ENCODE peak calls at places on chromosomes 6 and 20, in seven cellular contexts. O is GM12865; I is IMR-90; X is BJ; U is spleen; E is MM.1S; Q is CD8-positive, alpha-beta T cell. A is an unnamed sample.

GRCh38 chr20:23119456-23120216 is 33.5 kb upstream of the CD93 start:
- DNase-seq in I (no peak), U (peak; percentile 43), E (no peak), Q (no peak), X (no peak), O (no peak), A (no peak)

GRCh38 chr6:151379933-151380847 is 11.2 kb downstream of the ZBTB2 start:
- DNase-seq in U (no peak), Q (no peak), E (peak; percentile 37), I (no peak), X (no peak), O (peak; percentile 57), A (no peak)

GRCh38 chr6:27532820-27533538 is 60.1 kb upstream of the ZNF184 start:
- DNase-seq in E (no peak), I (peak; percentile 46), U (no peak), X (no peak), O (no peak), Q (no peak), A (no peak)

GRCh38 chr6:55963301-55963700 is 87.9 kb upstream of the BMP5 start:
- DNase-seq in X (no peak), Q (no peak), U (no peak), O (no peak), E (no peak), I (no peak), A (peak; percentile 11)

GRCh38 chr20:52494244-52494643 is 302.7 kb upstream of the ZFP64 start:
- DNase-seq in I (peak; percentile 98), E (no peak), X (peak; percentile 91), U (no peak), O (no peak), Q (peak; percentile 53), A (peak; percentile 77)

GRCh38 chr6:158892266-158892665 is 73.1 kb upstream of the EZR start:
- DNase-seq in X (no peak), U (no peak), Q (no peak), I (no peak), O (no peak), E (no peak), A (no peak)

GRCh38 chr6:31815025-31815838 is at the start of the genes HSPA1A and HSPA1L:
- DNase-seq in Q (peak; percentile 70), U (peak; percentile 94), O (peak; percentile 84), X (peak; percentile 72), I (peak; percentile 95), E (no peak), A (peak; percentile 97)

GRCh38 chr6:144286503-144287393 is 1.6 kb downstream of the UTRN start:
- DNase-seq in I (peak; percentile 93), X (peak; percentile 84), O (no peak), U (peak; percentile 84), Q (no peak), E (no peak), A (peak; percentile 95)

GRCh38 chr6:6659600-6660327 is 71.2 kb downstream of the LY86 start:
- DNase-seq in I (no peak), O (peak; percentile 31), U (no peak), E (no peak), Q (no peak), X (no peak), A (no peak)

GRCh38 chr6:87421576-87421975 is 13.8 kb downstream of the CFAP206 start:
- DNase-seq in I (no peak), U (no peak), X (no peak), Q (no peak), E (no peak), O (no peak), A (no peak)

GRCh38 chr6:10412165-10412947 is 2.5 kb downstream of the TFAP2A start:
- DNase-seq in E (peak; percentile 75), I (peak; percentile 75), U (peak; percentile 81), X (peak; percentile 86), O (peak; percentile 88), Q (no peak), A (peak; percentile 65)

GRCh38 chr6:140806431-140806830 is 1326.3 kb upstream of the GJE1 start:
- DNase-seq in I (peak; percentile 5), X (no peak), Q (no peak), O (no peak), E (no peak), U (no peak), A (no peak)

GRCh38 chr6:160137989-160138835 is 16.6 kb downstream of the SLC22A1 start:
- DNase-seq in Q (peak; percentile 74), O (peak; percentile 70), E (peak; percentile 43), X (peak; percentile 13), I (peak; percentile 72), U (no peak), A (peak; percentile 74)

GRCh38 chr6:63533026-63533425 is 39.3 kb upstream of the LOC128125822 start:
- DNase-seq in U (no peak), X (no peak), I (no peak), O (no peak), Q (no peak), E (no peak), A (no peak)

GRCh38 chr6:157724138-157724537 is 98.9 kb upstream of the SNX9 start:
- DNase-seq in X (no peak), Q (peak; percentile 1), U (no peak), E (no peak), O (no peak), I (no peak), A (no peak)

GRCh38 chr6:102553214-102553613 is 1159.7 kb downstream of the GRIK2 start:
- DNase-seq in X (no peak), Q (no peak), E (no peak), O (no peak), I (no peak), U (no peak), A (no peak)

GRCh38 chr20:60257671-60258070 is 299.4 kb downstream of the CDH26 start:
- DNase-seq in U (no peak), O (no peak), E (no peak), X (no peak), Q (no peak), I (no peak), A (no peak)
- H3K4me3 ChIP-seq in U (no peak overlapping the region), O (no peak overlapping the region), E (no peak overlapping the region), X (no peak overlapping the region), Q (no peak overlapping the region), I (no peak overlapping the region), A (no peak overlapping the region)

GRCh38 chr6:46490425-46491200 is 636 bp downstream of the RCAN2 start:
- DNase-seq in O (no peak), X (no peak), I (no peak), U (peak; percentile 74), Q (no peak), E (no peak), A (no peak)
- TF ChIP-seq CTCF in O (peak; percentile 5), X (peak; percentile 31), I (no peak), U (no peak), Q (no peak), E (peak; percentile 11), A (peak; percentile 34)

GRCh38 chr6:139778688-139779087 is 404.2 kb upstream of the CITED2 start:
- DNase-seq in U (no peak), Q (no peak), E (no peak), O (no peak), X (no peak), I (peak; percentile 60), A (no peak)

GRCh38 chr6:139779988-139780774 is 405.7 kb upstream of the CITED2 start:
- DNase-seq in Q (no peak), O (no peak), I (peak; percentile 5), X (no peak), U (no peak), E (no peak), A (no peak)

GRCh38 chr6:139784222-139784769 is 409.8 kb upstream of the CITED2 start:
- DNase-seq in I (peak; percentile 6), X (no peak), E (no peak), Q (no peak), U (no peak), O (no peak), A (no peak)
- H3K4me3 ChIP-seq in I (no peak overlapping the region), X (no peak overlapping the region), E (no peak overlapping the region), Q (no peak overlapping the region), U (no peak overlapping the region), O (no peak overlapping the region), A (no peak overlapping the region)

GRCh38 chr6:97068211-97068610 is 143.7 kb downstream of the KLHL32 start:
- DNase-seq in E (peak; percentile 24), U (no peak), I (peak; percentile 49), O (peak; percentile 41), X (no peak), Q (no peak), A (peak; percentile 54)
- TF ChIP-seq CTCF in E (peak; percentile 51), U (no peak), I (peak; percentile 70), O (peak; percentile 34), X (peak; percentile 48), Q (peak; percentile 34), A (peak; percentile 50)

GRCh38 chr6:138159246-138159645 is 2.5 kb upstream of the ARFGEF3 start:
- DNase-seq in O (no peak), E (no peak), X (no peak), Q (no peak), I (no peak), U (no peak), A (no peak)

GRCh38 chr6:138160329-138161117 is 1.2 kb upstream of the ARFGEF3 start:
- DNase-seq in O (no peak), U (no peak), I (no peak), E (no peak), X (no peak), Q (no peak), A (no peak)

GRCh38 chr6:138161434-138162103 is at the start of gene ARFGEF3:
- DNase-seq in U (peak; percentile 82), E (peak; percentile 78), Q (peak; percentile 60), O (peak; percentile 28), I (peak; percentile 1), X (no peak), A (peak; percentile 12)

GRCh38 chr6:138162104-138162946 is 586 bp downstream of the ARFGEF3 start:
- DNase-seq in I (no peak), Q (no peak), E (peak; percentile 19), O (no peak), X (no peak), U (peak; percentile 71), A (no peak)

DNA sequence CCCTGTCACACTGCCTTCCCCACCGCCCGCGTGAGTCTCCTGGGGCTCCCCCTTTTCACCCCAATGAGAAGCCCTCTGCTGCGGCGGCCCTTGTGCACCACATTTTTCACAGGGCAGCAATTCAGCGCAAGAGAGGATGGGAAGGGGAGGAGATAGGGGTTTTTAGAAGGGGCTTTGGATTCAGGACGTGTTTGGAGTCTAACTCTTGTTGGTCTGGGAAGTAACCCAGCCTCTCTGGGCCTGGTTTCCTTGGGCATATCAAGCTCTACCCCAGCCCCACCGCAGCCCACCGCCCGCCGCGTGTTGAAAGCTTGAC is 663 bp upstream of the ARFGEF3 start:
- DNase-seq in E (no peak), X (no peak), I (no peak), O (no peak), Q (no peak), U (no peak), A (no peak)
- H3K4me3 ChIP-seq in E (peak overlapping the region; percentile 59), X (peak overlapping the region; percentile 40), I (peak overlapping the region; percentile 60), O (peak overlapping the region; percentile 28), Q (no peak overlapping the region), U (peak overlapping the region; percentile 54), A (no peak overlapping the region)

DNA sequence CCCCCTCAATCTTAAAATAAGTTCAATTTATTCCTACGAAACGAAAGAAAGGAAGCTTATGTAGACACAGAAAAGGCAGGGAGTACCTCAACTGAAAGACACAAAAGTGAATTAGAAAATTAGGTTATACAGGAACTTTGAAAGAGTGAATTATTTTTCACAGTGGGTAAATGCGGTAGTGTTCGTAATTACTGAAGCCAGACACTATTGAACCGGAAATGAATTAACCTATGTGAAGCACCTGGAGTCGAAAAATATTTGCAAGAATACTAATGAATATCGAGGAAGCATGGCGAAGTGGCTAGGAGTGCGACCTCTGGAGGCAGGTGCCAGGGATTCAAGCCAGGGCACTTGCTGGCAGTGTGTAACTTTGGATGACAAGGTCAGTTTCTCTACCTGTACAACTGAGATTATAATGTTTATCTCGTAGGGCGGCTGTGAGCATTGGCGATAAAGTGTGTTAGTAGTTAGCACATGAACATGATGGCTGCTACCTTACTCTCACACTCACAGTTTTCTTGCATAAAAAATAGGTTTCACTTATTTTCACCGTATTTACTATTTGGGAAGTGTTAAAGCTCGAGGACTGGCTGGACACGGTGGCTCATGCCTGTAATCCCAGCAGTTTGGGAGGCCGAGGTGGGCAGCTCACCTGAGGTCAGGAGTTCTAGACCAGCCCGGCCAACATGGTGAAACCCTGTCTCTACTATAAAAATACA is 542 bp upstream of the SLC18B1 start:
- DNase-seq in Q (peak; percentile 78), O (peak; percentile 89), I (peak; percentile 61), X (no peak), E (peak; percentile 84), U (peak; percentile 88), A (peak; percentile 52)
- TF ChIP-seq CTCF in Q (peak; percentile 72), O (peak; percentile 85), I (peak; percentile 75), X (peak; percentile 88), E (peak; percentile 92), U (peak; percentile 80), A (peak; percentile 74)

A was measured in fibroblast of villous mesenchyme.